ENCODE peak calls at places on chromosomes 3 and 15, in four cellular contexts. T is uterus, S is mucosa of descending colon, Z is BE2C. V is an unnamed sample. For H3K4me1, the result is how much of the 10 kb centered on the place peaks cover.

GRCh38 chr3:178562869-178563232 is 26.6 kb downstream of the KCNMB2 start:
- DNase-seq in T (no peak), Z (no peak), S (no peak), V (no peak)

GRCh38 chr15:33636234-33636633 is 325.5 kb downstream of the RYR3 start:
- DNase-seq in S (no peak), Z (no peak), T (no peak), V (no peak)

GRCh38 chr3:13236774-13237173 is 163.5 kb upstream of the IQSEC1 start:
- DNase-seq in T (no peak), S (no peak), Z (no peak), V (no peak)

GRCh38 chr3:172125053-172125452 is 85.7 kb downstream of the FNDC3B start:
- DNase-seq in T (no peak), Z (no peak), S (no peak), V (no peak)

GRCh38 chr3:88141458-88142083 is 8.2 kb upstream of the C3orf38 start:
- DNase-seq in Z (no peak), S (no peak), T (no peak), V (no peak)

GRCh38 chr3:52533623-52534280 is at the start of gene NT5DC2:
- DNase-seq in S (peak), T (peak), Z (peak), V (no peak)

GRCh38 chr3:40593351-40593750 is 68.6 kb downstream of the ZNF621 start:
- DNase-seq in T (no peak), S (no peak), Z (no peak), V (no peak)

GRCh38 chr3:51340311-51340829 is 44.7 kb upstream of the MANF start:
- DNase-seq in Z (no peak), T (no peak), S (no peak), V (no peak)

GRCh38 chr3:43872301-43872700 is 181.6 kb downstream of the ABHD5 start:
- DNase-seq in Z (no peak), T (no peak), S (no peak), V (no peak)

GRCh38 chr3:23668430-23668904 is 137.3 kb upstream of the UBE2E1 start:
- DNase-seq in S (no peak), T (no peak), Z (no peak), V (no peak)

GRCh38 chr15:39776068-39776467 is 6.6 kb downstream of the FSIP1 start:
- DNase-seq in S (no peak), T (no peak), Z (no peak), V (no peak)

GRCh38 chr15:39767921-39768320 is 14.7 kb downstream of the FSIP1 start:
- DNase-seq in S (no peak), Z (no peak), T (no peak), V (no peak)

GRCh38 chr15:39774688-39775267 is 7.9 kb downstream of the FSIP1 start:
- DNase-seq in S (no peak), Z (no peak), T (no peak), V (no peak)

GRCh38 chr15:39770748-39771689 is 11.6 kb downstream of the FSIP1 start:
- DNase-seq in T (no peak), Z (no peak), S (no peak), V (no peak)
- H3K4me3 ChIP-seq in T (peak), Z (no peak), S (no peak), V (no peak)

GRCh38 chr3:122057676-122058075 is 2.5 kb downstream of the CD86 start:
- DNase-seq in T (no peak), S (no peak), Z (no peak), V (no peak)
- H3K4me1 ChIP-seq in T (under half), S (under half), Z (under half), V (under half)

DNA sequence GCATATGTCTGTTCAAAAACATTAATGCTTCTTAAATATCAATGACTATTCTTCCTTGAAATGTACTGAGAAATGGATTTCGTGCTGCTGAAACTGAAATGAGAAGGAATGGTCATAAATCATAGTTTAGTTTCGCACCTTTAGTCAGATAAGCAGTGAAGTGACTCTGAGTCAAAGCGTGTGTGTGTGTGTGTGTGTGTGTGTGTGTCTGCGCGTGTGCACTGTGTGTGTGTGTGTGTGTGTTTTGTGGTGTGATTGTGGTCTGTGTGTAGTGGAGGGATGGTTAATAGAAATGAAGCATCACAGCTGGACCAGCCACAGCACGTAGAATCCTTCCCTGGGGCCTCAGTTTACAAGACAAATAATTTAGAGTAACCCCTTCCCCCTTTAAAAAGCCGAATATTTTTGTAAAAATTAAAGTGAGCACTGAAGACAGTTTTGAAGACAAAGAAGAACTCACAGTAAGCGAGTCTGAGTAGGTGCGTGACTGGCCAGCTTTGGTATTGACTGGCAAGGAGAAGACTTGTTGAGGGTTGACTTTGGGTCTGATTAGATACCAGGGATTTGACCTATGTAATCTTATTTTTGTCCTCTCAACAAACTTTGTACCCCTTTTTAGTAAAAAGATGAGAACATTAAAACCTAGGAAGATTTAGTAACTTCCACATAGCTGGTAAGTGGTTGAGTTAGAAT is 202.0 kb upstream of the IL12A start:
- DNase-seq in S (no peak), T (no peak), Z (no peak), V (no peak)
- H3K4me3 ChIP-seq in S (no peak), T (no peak), Z (no peak), V (no peak)

GRCh38 chr3:128170866-128171516 is 17.7 kb downstream of the EEFSEC start:
- DNase-seq in T (peak), Z (peak), S (peak), V (peak)
- H3K4me1 ChIP-seq in T (under half), Z (under half), S (under half), V (under half)

GRCh38 chr3:195119461-195120198 is 151.3 kb downstream of the XXYLT1 start:
- DNase-seq in Z (no peak), T (peak), S (no peak), V (no peak)
- H3K4me3 ChIP-seq in Z (no peak), T (no peak), S (no peak), V (no peak)

GRCh38 chr3:112127522-112128494 is 5.2 kb downstream of the GCSAM start:
- DNase-seq in T (no peak), S (no peak), Z (no peak), V (no peak)

GRCh38 chr3:112124901-112125607 is 8.0 kb downstream of the GCSAM start:
- DNase-seq in T (no peak), S (no peak), Z (no peak), V (no peak)

GRCh38 chr3:112128843-112129727 is 4.0 kb downstream of the GCSAM start:
- DNase-seq in Z (no peak), S (no peak), T (no peak), V (no peak)

GRCh38 chr3:112123548-112123947 is 9.5 kb downstream of the GCSAM start:
- DNase-seq in T (no peak), Z (no peak), S (no peak), V (no peak)

DNA sequence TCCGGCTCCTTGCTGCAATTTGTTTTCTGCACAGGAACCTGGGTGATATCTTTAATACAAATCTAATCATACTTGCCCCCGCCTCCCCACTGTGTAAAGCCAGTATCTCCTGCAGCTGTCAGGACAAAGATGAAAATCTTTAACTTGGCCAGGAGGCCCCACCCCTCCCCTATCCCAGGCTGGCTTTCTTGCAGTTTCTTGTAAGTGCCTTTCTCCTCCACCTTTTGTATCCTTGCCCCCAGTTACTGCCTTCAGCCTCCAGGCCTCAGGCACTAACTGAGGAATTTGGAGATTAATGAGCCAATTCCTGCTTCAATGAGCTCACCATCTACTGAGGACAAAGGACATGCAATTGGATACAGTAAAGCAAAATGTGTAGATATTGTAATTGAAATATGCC is 6.5 kb downstream of the GCSAM start:
- DNase-seq in S (no peak), T (no peak), Z (no peak), V (no peak)
- H3K4me1 ChIP-seq in S (under half), T (under half), Z (under half), V (under half)

DNA sequence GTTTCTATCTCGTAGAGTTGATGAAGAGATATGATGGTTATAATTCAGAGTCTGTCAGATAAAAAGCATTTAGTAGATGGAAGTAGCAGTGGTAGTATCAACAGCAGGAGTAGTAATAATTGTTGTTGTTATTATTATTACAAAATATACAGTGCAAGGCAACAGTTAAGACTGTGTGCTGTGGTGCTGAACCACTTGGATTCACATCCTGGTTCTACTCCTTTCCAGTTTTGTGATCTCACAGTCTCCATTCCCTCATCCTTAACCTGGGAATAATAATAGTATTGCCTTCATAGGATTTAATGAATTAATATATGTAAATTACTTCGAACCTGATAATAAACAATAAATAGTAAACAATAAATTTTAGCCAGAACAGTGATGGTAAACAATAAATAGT is 37.1 kb upstream of the TSC22D2 start:
- DNase-seq in S (no peak), T (no peak), Z (no peak), V (no peak)
- H3K4me3 ChIP-seq in S (no peak), T (no peak), Z (no peak), V (no peak)

GRCh38 chr3:128489860-128490649 is 2.9 kb downstream of the GATA2 start:
- DNase-seq in S (peak), T (peak), Z (peak), V (no peak)
- H3K4me1 ChIP-seq in S (under half), T (under half), Z (under half), V (under half)

GRCh38 chr3:174430986-174431385 is 428.1 kb upstream of the NAALADL2 start:
- DNase-seq in T (no peak), Z (no peak), S (no peak), V (no peak)

GRCh38 chr3:174436367-174436766 is 422.8 kb upstream of the NAALADL2 start:
- DNase-seq in Z (no peak), S (no peak), T (no peak), V (no peak)

GRCh38 chr3:174431717-174432116 is 427.4 kb upstream of the NAALADL2 start:
- DNase-seq in T (no peak), S (no peak), Z (no peak), V (no peak)
- H3K4me3 ChIP-seq in T (no peak), S (no peak), Z (no peak), V (no peak)

DNA sequence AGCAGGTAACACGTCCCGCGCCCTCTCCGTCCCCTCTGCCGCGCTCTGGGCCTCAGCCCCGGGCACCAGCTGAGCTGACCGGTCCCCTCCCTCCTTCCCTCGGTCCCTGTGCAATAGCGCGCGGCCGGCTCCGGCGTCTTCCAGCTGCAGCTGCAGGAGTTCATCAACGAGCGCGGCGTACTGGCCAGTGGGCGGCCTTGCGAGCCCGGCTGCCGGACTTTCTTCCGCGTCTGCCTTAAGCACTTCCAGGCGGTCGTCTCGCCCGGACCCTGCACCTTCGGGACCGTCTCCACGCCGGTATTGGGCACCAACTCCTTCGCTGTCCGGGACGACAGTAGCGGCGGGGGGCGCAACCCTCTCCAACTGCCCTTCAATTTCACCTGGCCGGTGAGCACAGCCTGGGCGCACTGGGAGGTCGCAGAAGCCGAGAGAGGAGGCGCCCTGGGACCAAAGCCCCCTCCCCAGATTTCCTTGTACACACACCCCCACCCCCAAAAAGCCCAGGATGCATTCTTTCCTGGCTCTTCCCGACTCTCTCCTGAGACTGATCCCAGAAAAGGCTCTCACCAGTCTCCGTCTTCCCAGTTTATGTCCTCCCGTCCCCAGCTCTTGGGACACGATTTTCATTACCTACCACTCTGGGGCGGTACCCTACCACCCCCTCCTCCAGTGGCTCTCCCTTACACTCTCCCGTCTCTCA is 740 bp downstream of the DLL4 start:
- DNase-seq in T (no peak), S (peak), Z (peak), V (peak)
- H3K4me1 ChIP-seq in T (under half), S (half or more), Z (under half), V (under half)

V was measured in lung.